ENCODE peak calls at places on chromosomes 13 and 19, in ten cellular contexts. F, X, Q, E, R, W, S, Z, P and A are unnamed samples.

GRCh38 chr19:39778763-39779162 is at the start of gene LEUTX:
- DNase-seq in F (no peak), X (no peak), Q (no peak), E (no peak), R (peak), W (no peak), S (no peak), Z (no peak), P (no peak), A (no peak)

GRCh38 chr13:34153428-34154180 is 335.7 kb downstream of the RFC3 start:
- DNase-seq in F (no peak), X (no peak), Q (no peak), E (no peak), R (no peak), W (peak), S (no peak), Z (no peak), P (no peak), A (no peak)

GRCh38 chr13:40116008-40116407 is 460.5 kb downstream of the COG6 start:
- DNase-seq in F (no peak), X (no peak), Q (peak), E (no peak), R (peak), W (peak), S (no peak), Z (peak), P (peak), A (no peak)

GRCh38 chr19:56167064-56167578 is 8.7 kb upstream of the GALP start:
- DNase-seq in F (no peak), X (no peak), Q (no peak), E (no peak), R (no peak), W (peak), S (no peak), Z (no peak), P (no peak), A (no peak)

GRCh38 chr19:1445932-1446712 is 3.8 kb upstream of the APC2 start:
- DNase-seq in F (no peak), X (peak), Q (no peak), E (no peak), R (no peak), W (peak), S (no peak), Z (peak), P (no peak), A (no peak)

GRCh38 chr13:103351035-103351828 is 285.0 kb upstream of the SLC10A2 start:
- DNase-seq in F (no peak), X (no peak), Q (no peak), E (no peak), R (no peak), W (peak), S (no peak), Z (no peak), P (no peak), A (no peak)

GRCh38 chr13:60765700-60766411 is 368.8 kb downstream of the TDRD3 start:
- DNase-seq in F (no peak), X (no peak), Q (no peak), E (no peak), R (no peak), W (no peak), S (no peak), Z (no peak), P (no peak), A (no peak)

GRCh38 chr19:42301646-42302204 is at the start of gene PRR19:
- DNase-seq in F (no peak), X (no peak), Q (no peak), E (no peak), R (no peak), W (peak), S (no peak), Z (no peak), P (no peak), A (no peak)

GRCh38 chr13:49838989-49839388 is 46.5 kb upstream of the KPNA3 start:
- DNase-seq in F (no peak), X (no peak), Q (no peak), E (no peak), R (no peak), W (peak), S (no peak), Z (no peak), P (no peak), A (no peak)

GRCh38 chr19:39264306-39265290 is 3.6 kb upstream of the IFNL2 start:
- DNase-seq in F (no peak), X (peak), Q (no peak), E (no peak), R (no peak), W (peak), S (no peak), Z (no peak), P (no peak), A (no peak)

GRCh38 chr19:55070755-55071502 is 4.7 kb upstream of the EPS8L1 start:
- DNase-seq in F (no peak), X (no peak), Q (no peak), E (no peak), R (no peak), W (no peak), S (no peak), Z (peak), P (peak), A (no peak)

GRCh38 chr13:28434934-28435333 is 60.0 kb downstream of the FLT1 start:
- DNase-seq in F (no peak), X (no peak), Q (no peak), E (no peak), R (no peak), W (no peak), S (no peak), Z (peak), P (no peak), A (no peak)

GRCh38 chr19:4454952-4455738 is 2.4 kb downstream of the UBXN6 start:
- DNase-seq in F (no peak), X (no peak), Q (peak), E (no peak), R (no peak), W (no peak), S (no peak), Z (no peak), P (no peak), A (no peak)

GRCh38 chr19:41895745-41896580 is 13.0 kb downstream of the ARHGEF1 start:
- DNase-seq in F (no peak), X (no peak), Q (no peak), E (no peak), R (no peak), W (peak), S (no peak), Z (no peak), P (no peak), A (no peak)

GRCh38 chr19:55080915-55081772 is 5.5 kb downstream of the EPS8L1 start:
- DNase-seq in F (peak), X (peak), Q (peak), E (no peak), R (peak), W (peak), S (no peak), Z (peak), P (peak), A (peak)

GRCh38 chr19:1181606-1182005 is 7.5 kb upstream of the SBNO2 start:
- DNase-seq in F (no peak), X (no peak), Q (no peak), E (no peak), R (no peak), W (no peak), S (no peak), Z (no peak), P (peak), A (no peak)

GRCh38 chr19:33005440-33005839 is 33.4 kb downstream of the FAAP24 start:
- DNase-seq in F (no peak), X (no peak), Q (no peak), E (no peak), R (no peak), W (peak), S (no peak), Z (no peak), P (no peak), A (no peak)

GRCh38 chr19:4474504-4475136 is 2.5 kb downstream of the HDGFL2 start:
- DNase-seq in F (no peak), X (peak), Q (no peak), E (peak), R (no peak), W (peak), S (no peak), Z (peak), P (no peak), A (no peak)

GRCh38 chr13:83975668-83976165 is 93.4 kb upstream of the SLITRK1 start:
- DNase-seq in F (no peak), X (no peak), Q (no peak), E (no peak), R (no peak), W (no peak), S (no peak), Z (no peak), P (no peak), A (no peak)

GRCh38 chr13:104318121-104318520 is 1251.9 kb upstream of the SLC10A2 start:
- DNase-seq in F (no peak), X (peak), Q (no peak), E (no peak), R (no peak), W (peak), S (no peak), Z (no peak), P (no peak), A (no peak)

GRCh38 chr19:30066781-30067759 is 125.0 kb downstream of the URI1 start:
- DNase-seq in F (no peak), X (no peak), Q (no peak), E (no peak), R (no peak), W (no peak), S (no peak), Z (no peak), P (no peak), A (no peak)

GRCh38 chr19:32201661-32202060 is 143.7 kb upstream of the ZNF507 start:
- DNase-seq in F (no peak), X (no peak), Q (no peak), E (no peak), R (no peak), W (no peak), S (no peak), Z (no peak), P (no peak), A (no peak)

GRCh38 chr13:101945435-101945834 is 456.4 kb downstream of the FGF14 start:
- DNase-seq in F (no peak), X (peak), Q (no peak), E (no peak), R (no peak), W (peak), S (no peak), Z (no peak), P (no peak), A (no peak)

GRCh38 chr19:45667620-45668341 is at the start of gene GIPR:
- DNase-seq in F (peak), X (no peak), Q (peak), E (no peak), R (peak), W (peak), S (no peak), Z (peak), P (peak), A (no peak)

GRCh38 chr19:40424637-40425449 is 949 bp downstream of the SERTAD1 start:
- DNase-seq in F (no peak), X (no peak), Q (no peak), E (no peak), R (no peak), W (peak), S (no peak), Z (no peak), P (peak), A (no peak)

GRCh38 chr19:24159707-24160106 is 72.7 kb downstream of the ZNF254 start:
- DNase-seq in F (no peak), X (peak), Q (no peak), E (no peak), R (no peak), W (peak), S (no peak), Z (no peak), P (no peak), A (no peak)

GRCh38 chr13:34833562-34834182 is 108.4 kb upstream of the NBEA start:
- DNase-seq in F (no peak), X (no peak), Q (no peak), E (no peak), R (no peak), W (peak), S (no peak), Z (no peak), P (no peak), A (no peak)

GRCh38 chr13:36533806-36534205 is 101.5 kb downstream of the CCNA1 start:
- DNase-seq in F (no peak), X (no peak), Q (no peak), E (no peak), R (no peak), W (no peak), S (no peak), Z (no peak), P (no peak), A (no peak)

GRCh38 chr13:48902421-48902820 is 73.3 kb upstream of the FNDC3A start:
- DNase-seq in F (no peak), X (no peak), Q (no peak), E (no peak), R (no peak), W (peak), S (no peak), Z (peak), P (no peak), A (no peak)

GRCh38 chr19:10471909-10472308 is 31.2 kb downstream of the KEAP1 start:
- DNase-seq in F (no peak), X (peak), Q (no peak), E (no peak), R (no peak), W (peak), S (no peak), Z (peak), P (no peak), A (no peak)

GRCh38 chr19:21587549-21587948 is 82.1 kb downstream of the ZNF429 start:
- DNase-seq in F (no peak), X (no peak), Q (no peak), E (no peak), R (no peak), W (no peak), S (no peak), Z (no peak), P (no peak), A (no peak)

GRCh38 chr13:72221276-72221962 is 354.4 kb upstream of the DACH1 start:
- DNase-seq in F (no peak), X (no peak), Q (no peak), E (no peak), R (no peak), W (peak), S (no peak), Z (no peak), P (peak), A (no peak)